ENCODE peak calls at places on chromosomes 4 and X, in eight cellular contexts. S is astrocyte; A is neural progenitor cell; L is type B pancreatic cell; M is CD8-positive, alpha-beta T cell; J is glomerular endothelial cell; K is BE2C; E is GM04503. V is an unnamed sample.

GRCh38 chr4:62194342-62194741 is 994.2 kb downstream of the ADGRL3 start:
- DNase-seq in E (no peak), S (no peak), J (no peak), K (no peak), L (no peak), M (no peak), A (no peak), V (no peak)

GRCh38 chrX:115898382-115899001 is 272.1 kb upstream of the AGTR2 start:
- DNase-seq in K (peak; percentile 73), E (no peak), L (peak; percentile 58), A (peak; percentile 55), M (peak; percentile 70), S (no peak), J (no peak), V (peak; percentile 87)

GRCh38 chr4:55866290-55866907 is 13.0 kb downstream of the EXOC1 start:
- DNase-seq in M (no peak), K (no peak), S (peak; percentile 96), L (no peak), J (peak; percentile 89), E (peak; percentile 78), A (no peak), V (no peak)

GRCh38 chrX:1316527-1316926 is 20.1 kb upstream of the IL3RA start:
- DNase-seq in K (no peak), J (no peak), L (no peak), M (no peak), E (no peak), S (no peak), A (no peak), V (no peak)

GRCh38 chr4:78651250-78651860 is 99.8 kb downstream of the ANXA3 start:
- DNase-seq in E (no peak), J (no peak), A (no peak), L (no peak), K (no peak), M (no peak), S (no peak), V (no peak)

GRCh38 chr4:51963871-51964513 is 56.2 kb downstream of the LRRC66 start:
- DNase-seq in K (no peak), S (no peak), M (no peak), E (no peak), L (no peak), A (no peak), J (no peak), V (no peak)

GRCh38 chr4:13529130-13529919 is 15.0 kb downstream of the NKX3-2 start:
- DNase-seq in L (no peak), J (no peak), E (no peak), M (no peak), A (no peak), S (no peak), K (no peak), V (peak; percentile 51)

GRCh38 chr4:34105311-34105710 is 2139.0 kb downstream of the ARAP2 start:
- DNase-seq in M (no peak), L (no peak), A (no peak), J (no peak), S (peak; percentile 2), K (no peak), E (no peak), V (no peak)

GRCh38 chr4:46931981-46932380 is 22.9 kb upstream of the COX7B2 start:
- DNase-seq in L (no peak), K (peak; percentile 59), M (no peak), E (no peak), S (peak; percentile 30), A (peak; percentile 58), J (no peak), V (no peak)

V was measured in retina.